ENCODE peak calls at places on chromosomes 12 and 14, in eight cellular contexts. V is endothelial cell of umbilical vein; X is naive thymus-derived CD4-positive, alpha-beta T cell; T is activated T-helper 1 cell treated with Interleukin-2 at 50 U/mL for 16 hours; K is Caco-2; R is kidney epithelial cell; D is activated naive CD8-positive, alpha-beta T cell treated with anti-CD3 and anti-CD28 coated beads, Interleukin-2, amount 50 U/mL, for 24 hours; A is neural crest cell. G is an unnamed sample.

GRCh38 chr14:35419429-35419841 is 14.9 kb upstream of the NFKBIA start:
- DNase-seq in D (no peak), X (no peak), V (peak), T (no peak), K (no peak), A (no peak), R (no peak), G (no peak)

GRCh38 chr12:90211017-90211416 is 502.4 kb upstream of the ATP2B1 start:
- DNase-seq in A (no peak), R (peak), D (no peak), T (no peak), V (peak), K (no peak), X (no peak), G (no peak)

GRCh38 chr12:93243689-93244513 is 133.8 kb upstream of the NUDT4 start:
- DNase-seq in K (peak), V (peak), R (peak), X (peak), A (no peak), D (no peak), T (no peak), G (no peak)

GRCh38 chr12:94545937-94546771 is 86.5 kb upstream of the CEP83 start:
- DNase-seq in T (no peak), X (no peak), R (peak), V (peak), A (peak), D (no peak), K (peak), G (peak)

GRCh38 chr14:74571441-74571841 is 40.6 kb downstream of the LTBP2 start:
- DNase-seq in K (no peak), X (no peak), V (no peak), A (no peak), D (no peak), T (no peak), R (no peak), G (no peak)

GRCh38 chr12:89279499-89279898 is 72.8 kb downstream of the DUSP6 start:
- DNase-seq in A (no peak), R (no peak), K (no peak), T (no peak), D (no peak), V (no peak), X (no peak), G (no peak)

GRCh38 chr14:85536835-85537195 is 6.9 kb downstream of the FLRT2 start:
- DNase-seq in T (no peak), K (no peak), X (no peak), R (no peak), D (no peak), V (no peak), A (no peak), G (no peak)

GRCh38 chr12:75550401-75550851 is 39.0 kb upstream of the KRR1 start:
- DNase-seq in A (no peak), T (no peak), K (no peak), D (no peak), R (no peak), V (peak), X (no peak), G (no peak)

GRCh38 chr14:29536886-29537511 is 390.6 kb downstream of the PRKD1 start:
- DNase-seq in X (no peak), K (no peak), R (no peak), V (peak), D (no peak), A (no peak), T (no peak), G (no peak)

GRCh38 chr12:18658179-18658578 is 79.6 kb downstream of the PLCZ1 start:
- DNase-seq in A (no peak), X (no peak), T (no peak), R (no peak), K (no peak), D (no peak), V (no peak), G (no peak)

GRCh38 chr14:90490727-90491050 is 93.9 kb downstream of the CALM1 start:
- DNase-seq in R (no peak), A (no peak), T (no peak), X (no peak), D (no peak), V (no peak), K (no peak), G (no peak)

GRCh38 chr12:82414926-82415325 is 56.6 kb downstream of the METTL25 start:
- DNase-seq in X (no peak), V (peak), R (no peak), K (no peak), D (no peak), T (no peak), A (no peak), G (no peak)

GRCh38 chr12:88944403-88944802 is 364.1 kb upstream of the KITLG start:
- DNase-seq in V (peak), K (no peak), T (no peak), R (no peak), A (no peak), X (no peak), D (no peak), G (no peak)

GRCh38 chr12:123069436-123070266 is 81.2 kb downstream of the PITPNM2 start:
- DNase-seq in X (no peak), R (no peak), D (no peak), V (no peak), A (no peak), K (no peak), T (no peak), G (no peak)

GRCh38 chr14:85131523-85131922 is 398.4 kb upstream of the FLRT2 start:
- DNase-seq in A (no peak), T (no peak), D (no peak), V (no peak), R (no peak), K (peak), X (no peak), G (no peak)

GRCh38 chr12:130044991-130045621 is 117.2 kb upstream of the FZD10 start:
- DNase-seq in R (no peak), T (no peak), V (no peak), X (no peak), A (peak), K (peak), D (no peak), G (peak)

GRCh38 chr12:26327975-26328635 is 132.7 kb downstream of the SSPN start:
- DNase-seq in D (no peak), K (no peak), T (no peak), X (no peak), V (no peak), A (no peak), R (no peak), G (no peak)

GRCh38 chr12:70032076-70032475 is 207.0 kb downstream of the MYRFL start:
- DNase-seq in K (no peak), A (no peak), D (no peak), V (no peak), X (no peak), T (no peak), R (no peak), G (no peak)

GRCh38 chr12:83016226-83016835 is 329.6 kb downstream of the TMTC2 start:
- DNase-seq in A (no peak), K (no peak), V (peak), D (no peak), R (peak), T (no peak), X (no peak), G (peak)

GRCh38 chr12:110699591-110700445 is 10.9 kb upstream of the HVCN1 start:
- DNase-seq in K (no peak), R (no peak), A (no peak), D (no peak), T (no peak), V (no peak), X (no peak), G (no peak)

GRCh38 chr12:55729592-55730446 is 1.0 kb upstream of the CD63 start:
- DNase-seq in V (peak), T (no peak), A (peak), D (peak), K (peak), X (no peak), R (no peak), G (peak)

GRCh38 chr14:96797943-96798349 is 764 bp downstream of the VRK1 start:
- DNase-seq in D (peak), A (no peak), K (no peak), T (no peak), X (no peak), V (peak), R (no peak), G (no peak)

GRCh38 chr12:92028039-92028709 is 117.5 kb downstream of the BTG1 start:
- DNase-seq in R (no peak), X (no peak), A (no peak), V (peak), D (no peak), T (no peak), K (no peak), G (no peak)

G was measured in cerebellum.